ENCODE peak calls at places on chromosome 21, in five cellular contexts. B is K562, D is GM12891, K is H1, A is GM12878. J is an unnamed sample.

GRCh38 chr21:36980280-36981048 is 14.0 kb upstream of the HLCS start:
- DNase-seq in B (no peak), D (no peak), K (no peak), A (no peak), J (no peak)

GRCh38 chr21:31416465-31416864 is 72.4 kb upstream of the TIAM1 start:
- DNase-seq in B (no peak), D (no peak), K (no peak), A (no peak), J (no peak)

GRCh38 chr21:9763807-9764206 is 757.6 kb upstream of the TPTE start:
- DNase-seq in B (no peak), D (no peak), K (no peak), A (no peak), J (no peak)

GRCh38 chr21:21064353-21064752 is 66.1 kb downstream of the NCAM2 start:
- DNase-seq in B (no peak), D (no peak), K (no peak), A (no peak), J (no peak)

GRCh38 chr21:39224930-39225329 is 41.7 kb upstream of the PSMG1 start:
- DNase-seq in B (no peak), D (no peak), K (no peak), A (no peak), J (no peak)

GRCh38 chr21:26686278-26686677 is 113.2 kb upstream of the CYYR1 start:
- DNase-seq in B (no peak), D (no peak), K (no peak), A (no peak), J (no peak)

GRCh38 chr21:39016740-39017315 is 166.4 kb downstream of the PSMG1 start:
- DNase-seq in B (no peak), D (peak), K (no peak), A (peak), J (peak)

GRCh38 chr21:15015622-15016471 is 49.0 kb downstream of the NRIP1 start:
- DNase-seq in B (no peak), D (no peak), K (no peak), A (no peak), J (no peak)

GRCh38 chr21:39867198-39867650 is at the start of gene PCP4:
- DNase-seq in B (peak), D (peak), K (peak), A (no peak), J (no peak)

GRCh38 chr21:27152996-27153395 is 186.1 kb upstream of the ADAMTS5 start:
- DNase-seq in B (no peak), D (no peak), K (no peak), A (no peak), J (no peak)

GRCh38 chr21:21612446-21612845 is 614.2 kb downstream of the NCAM2 start:
- DNase-seq in B (no peak), D (no peak), K (peak), A (no peak), J (no peak)

GRCh38 chr21:38165466-38166213 is 91.2 kb upstream of the KCNJ15 start:
- DNase-seq in B (no peak), D (no peak), K (no peak), A (no peak), J (no peak)

GRCh38 chr21:35506352-35506751 is 457.2 kb upstream of the RUNX1 start:
- DNase-seq in B (no peak), D (no peak), K (no peak), A (no peak), J (no peak)

GRCh38 chr21:45590726-45591618 is 48.7 kb upstream of the SLC19A1 start:
- DNase-seq in B (peak), D (peak), K (no peak), A (peak), J (peak)

GRCh38 chr21:14773777-14774345 is 227.7 kb upstream of the SAMSN1 start:
- DNase-seq in B (peak), D (no peak), K (peak), A (no peak), J (no peak)

GRCh38 chr21:46188226-46189212 is 4.3 kb upstream of the SPATC1L start:
- DNase-seq in B (peak), D (no peak), K (no peak), A (no peak), J (no peak)

GRCh38 chr21:45950740-45951515 is 30.6 kb upstream of the COL6A1 start:
- DNase-seq in B (no peak), D (no peak), K (no peak), A (no peak), J (no peak)

GRCh38 chr21:28671549-28672195 is 321.0 kb downstream of the LTN1 start:
- DNase-seq in B (no peak), D (no peak), K (no peak), A (no peak), J (no peak)

GRCh38 chr21:37848721-37849490 is 67.4 kb downstream of the KCNJ6 start:
- DNase-seq in B (no peak), D (no peak), K (no peak), A (no peak), J (no peak)

GRCh38 chr21:45846373-45847160 is 135.0 kb upstream of the COL6A1 start:
- DNase-seq in B (no peak), D (no peak), K (no peak), A (no peak), J (no peak)

GRCh38 chr21:23281917-23282316 is 2283.7 kb downstream of the NCAM2 start:
- DNase-seq in B (no peak), D (no peak), K (no peak), A (no peak), J (no peak)

GRCh38 chr21:27326293-27326692 is 359.4 kb upstream of the ADAMTS5 start:
- DNase-seq in B (no peak), D (no peak), K (no peak), A (no peak), J (no peak)

GRCh38 chr21:35619184-35619583 is 441.1 kb downstream of the SETD4 start:
- DNase-seq in B (no peak), D (no peak), K (no peak), A (no peak), J (no peak)

GRCh38 chr21:17834639-17835354 is 15.6 kb upstream of the C21orf91 start:
- DNase-seq in B (no peak), D (peak), K (no peak), A (no peak), J (no peak)

GRCh38 chr21:15121655-15122120 is 56.9 kb upstream of the NRIP1 start:
- DNase-seq in B (no peak), D (no peak), K (no peak), A (no peak), J (no peak)

GRCh38 chr21:25956993-25957714 is 213.4 kb downstream of the APP start:
- DNase-seq in B (no peak), D (no peak), K (no peak), A (no peak), J (no peak)

GRCh38 chr21:32330784-32331311 is 32.2 kb downstream of the MRAP start:
- DNase-seq in B (no peak), D (no peak), K (no peak), A (no peak), J (no peak)

GRCh38 chr21:17461014-17461413 is 51.8 kb upstream of the CXADR start:
- DNase-seq in B (no peak), D (no peak), K (no peak), A (no peak), J (no peak)

GRCh38 chr21:36813071-36813470 is 114.2 kb downstream of the SIM2 start:
- DNase-seq in B (no peak), D (no peak), K (no peak), A (no peak), J (no peak)

GRCh38 chr21:37536616-37537278 is 170.2 kb downstream of the DYRK1A start:
- DNase-seq in B (no peak), D (no peak), K (no peak), A (no peak), J (no peak)

GRCh38 chr21:45592626-45593134 is 50.4 kb upstream of the SLC19A1 start:
- DNase-seq in B (no peak), D (no peak), K (no peak), A (no peak), J (no peak)

GRCh38 chr21:14900611-14901010 is 164.2 kb downstream of the NRIP1 start:
- DNase-seq in B (no peak), D (no peak), K (no peak), A (no peak), J (no peak)

GRCh38 chr21:25953196-25953595 is 217.4 kb downstream of the APP start:
- DNase-seq in B (no peak), D (no peak), K (no peak), A (no peak), J (no peak)

GRCh38 chr21:17783816-17784598 is 35.1 kb downstream of the C21orf91 start:
- DNase-seq in B (no peak), D (no peak), K (no peak), A (peak), J (no peak)

GRCh38 chr21:35738342-35738961 is 321.9 kb downstream of the SETD4 start:
- DNase-seq in B (no peak), D (no peak), K (no peak), A (no peak), J (no peak)

GRCh38 chr21:38321568-38321967 is 64.8 kb downstream of the KCNJ15 start:
- DNase-seq in B (no peak), D (no peak), K (no peak), A (no peak), J (no peak)

GRCh38 chr21:32499249-32500055 is 85.9 kb downstream of the TCP10L start:
- DNase-seq in B (no peak), D (no peak), K (no peak), A (no peak), J (no peak)

GRCh38 chr21:46425566-46425965 is 33.1 kb upstream of the DIP2A start:
- DNase-seq in B (no peak), D (no peak), K (no peak), A (no peak), J (no peak)

DNA sequence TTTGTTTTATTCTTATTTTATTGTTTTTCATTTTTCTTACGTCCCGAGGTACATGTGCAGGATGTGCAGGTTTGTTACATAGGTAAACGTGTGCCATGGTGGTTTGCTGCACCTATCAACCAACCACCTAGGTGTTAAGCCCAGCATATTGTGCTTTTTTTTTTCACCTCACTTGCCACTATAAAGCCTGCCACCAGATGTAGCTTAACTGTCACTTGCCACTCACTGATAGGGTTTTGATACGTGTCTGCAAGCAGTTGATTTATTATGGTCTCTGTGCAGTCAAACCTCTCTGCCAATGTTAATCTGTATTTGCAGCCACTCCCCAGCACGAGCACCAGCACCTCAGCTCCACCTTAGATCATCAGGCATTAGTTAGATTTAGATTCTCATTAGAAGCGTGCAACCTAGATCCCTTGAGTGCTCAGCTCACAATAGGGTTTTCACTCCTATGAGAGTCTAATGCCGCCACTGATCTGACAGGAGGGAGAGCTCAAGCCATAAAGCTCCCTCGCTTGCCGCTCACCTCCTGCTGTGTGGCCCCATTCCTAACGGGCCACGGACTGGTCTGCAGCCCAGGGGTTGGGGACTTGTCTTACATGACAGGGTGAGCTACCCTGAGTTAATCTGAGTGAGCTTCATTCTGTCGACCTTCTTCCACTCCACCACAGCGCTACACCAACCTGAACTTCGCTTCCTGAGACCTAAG is 17.9 kb upstream of the ABCG1 start:
- DNase-seq in B (no peak), D (no peak), K (no peak), A (no peak), J (no peak)
- TF ChIP-seq TAF1 in B (no peak), D (no peak), K (no peak), A (no peak), J (no peak)

DNA sequence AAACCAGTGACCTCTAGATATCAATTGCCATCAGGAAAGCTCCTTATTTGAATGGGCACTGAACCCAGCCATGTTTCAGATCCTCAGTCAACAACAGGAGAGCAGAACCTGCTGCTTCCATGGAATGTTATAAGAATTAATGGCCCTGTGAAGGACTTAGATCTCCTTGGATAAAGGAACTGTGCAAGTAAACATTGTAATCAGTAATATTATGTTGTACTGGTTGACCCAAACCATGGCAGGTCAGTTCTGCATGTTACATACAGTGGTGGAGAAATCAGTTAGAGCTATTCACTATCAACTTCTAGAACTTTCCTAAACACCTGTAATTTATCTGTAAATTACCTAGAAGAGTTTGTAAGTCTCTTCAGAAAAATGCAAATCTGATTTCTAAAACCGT is 11.2 kb upstream of the CLDN8 start:
- DNase-seq in B (no peak), D (no peak), K (no peak), A (no peak), J (no peak)
- TF ChIP-seq TAF1 in B (no peak), D (no peak), K (no peak), A (no peak), J (no peak)

DNA sequence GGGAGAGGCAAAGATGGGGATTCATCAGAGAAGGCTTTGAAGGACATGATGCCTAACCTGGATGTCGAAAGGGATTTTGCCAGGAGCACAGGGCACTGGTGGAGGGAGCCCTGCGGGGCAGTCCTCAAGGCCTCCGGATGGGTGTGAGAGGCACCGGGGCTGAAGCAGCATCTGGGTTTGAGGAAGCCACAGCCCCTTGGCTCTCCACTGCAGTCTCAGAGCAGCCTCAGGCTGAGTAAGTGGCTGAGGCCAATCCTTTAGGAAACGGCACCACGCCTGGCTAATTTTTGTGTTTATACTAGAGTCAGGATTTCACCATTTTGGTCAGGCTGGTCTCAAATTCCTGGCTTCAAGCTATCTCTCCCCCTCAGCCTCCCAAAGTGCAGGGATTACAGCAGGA is 12.0 kb downstream of the ERVH48-1 start:
- DNase-seq in B (no peak), D (no peak), K (no peak), A (no peak), J (no peak)
- TF ChIP-seq TAF1 in B (no peak), D (no peak), K (no peak), A (no peak), J (no peak)

GRCh38 chr21:33747420-33747819 is 105.1 kb downstream of the ITSN1 start:
- DNase-seq in B (peak), D (no peak), K (no peak), A (no peak), J (no peak)
- TF ChIP-seq TAF1 in B (no peak), D (no peak), K (no peak), A (no peak), J (no peak)

GRCh38 chr21:44303490-44303981 is 3.7 kb downstream of the PFKL start:
- DNase-seq in B (no peak), D (no peak), K (no peak), A (no peak), J (no peak)

GRCh38 chr21:44306926-44307687 is 7.3 kb downstream of the PFKL start:
- DNase-seq in B (no peak), D (no peak), K (no peak), A (no peak), J (no peak)

GRCh38 chr21:44305691-44306090 is 5.8 kb downstream of the PFKL start:
- DNase-seq in B (no peak), D (no peak), K (no peak), A (no peak), J (no peak)

GRCh38 chr21:44304041-44304738 is 4.3 kb downstream of the PFKL start:
- DNase-seq in B (no peak), D (no peak), K (no peak), A (no peak), J (no peak)

GRCh38 chr21:44304846-44305245 is 5.0 kb downstream of the PFKL start:
- DNase-seq in B (peak), D (peak), K (no peak), A (no peak), J (no peak)
- TF ChIP-seq TAF1 in B (no peak), D (no peak), K (no peak), A (no peak), J (no peak)

GRCh38 chr21:43866233-43866632 is 1.2 kb downstream of the AGPAT3 start:
- DNase-seq in B (peak), D (peak), K (no peak), A (no peak), J (peak)

GRCh38 chr21:43864806-43865470 is at the start of gene AGPAT3:
- DNase-seq in B (peak), D (peak), K (no peak), A (no peak), J (peak)

GRCh38 chr21:43866659-43867331 is 1.8 kb downstream of the AGPAT3 start:
- DNase-seq in B (peak), D (peak), K (no peak), A (peak), J (peak)

GRCh38 chr21:43865471-43866181 is 603 bp downstream of the AGPAT3 start:
- DNase-seq in B (peak), D (peak), K (no peak), A (no peak), J (peak)

GRCh38 chr21:43864313-43864805 is 664 bp upstream of the AGPAT3 start:
- DNase-seq in B (peak), D (peak), K (no peak), A (no peak), J (peak)
- TF ChIP-seq TAF1 in B (no peak), D (peak), K (no peak), A (peak), J (no peak)

J was measured in GM12892.